ENCODE peak calls at places on chromosomes 12 and 14, in five cellular contexts. P, Y, U, N and D are unnamed samples.

GRCh38 chr12:57815177-57816000 is 3.1 kb downstream of the AVIL start:
- DNase-seq in P (peak; percentile 33), Y (peak; percentile 73), U (no peak), N (no peak), D (no peak)

GRCh38 chr14:53929871-53930685 is 26.5 kb downstream of the BMP4 start:
- DNase-seq in P (no peak), Y (no peak), U (no peak), N (no peak), D (peak; percentile 69)

GRCh38 chr14:35632276-35633071 is 98.5 kb downstream of the INSM2 start:
- DNase-seq in P (no peak), Y (no peak), U (no peak), N (no peak), D (no peak)

GRCh38 chr12:120783197-120783596 is 57.6 kb downstream of the ACADS start:
- DNase-seq in P (no peak), Y (no peak), U (no peak), N (no peak), D (no peak)

GRCh38 chr14:25464078-25464477 is 414.1 kb upstream of the STXBP6 start:
- DNase-seq in P (no peak), Y (no peak), U (no peak), N (no peak), D (no peak)

GRCh38 chr14:89540830-89541470 is 123.9 kb upstream of the FOXN3 start:
- DNase-seq in P (no peak), Y (no peak), U (no peak), N (no peak), D (no peak)

GRCh38 chr12:105084251-105085250 is at the start of gene ALDH1L2:
- DNase-seq in P (peak; percentile 95), Y (peak; percentile 97), U (peak; percentile 79), N (peak; percentile 88), D (peak; percentile 82)

GRCh38 chr12:24617471-24617870 is 331.4 kb downstream of the BCAT1 start:
- DNase-seq in P (no peak), Y (no peak), U (no peak), N (no peak), D (peak; percentile 13)

GRCh38 chr12:21773263-21773741 is 1.2 kb downstream of the KCNJ8 start:
- DNase-seq in P (peak; percentile 43), Y (peak; percentile 86), U (peak; percentile 57), N (peak; percentile 70), D (peak; percentile 88)

GRCh38 chr14:80638620-80639215 is 302.8 kb downstream of the CEP128 start:
- DNase-seq in P (no peak), Y (no peak), U (no peak), N (no peak), D (no peak)

GRCh38 chr12:100733817-100734593 is 60.6 kb upstream of the ANO4 start:
- DNase-seq in P (no peak), Y (no peak), U (no peak), N (no peak), D (peak; percentile 51)

GRCh38 chr12:52258335-52258901 is 16.0 kb upstream of the KRT86 start:
- DNase-seq in P (peak; percentile 82), Y (peak; percentile 84), U (no peak), N (peak; percentile 52), D (peak; percentile 79)

GRCh38 chr12:127174881-127175280 is 1092.1 kb upstream of the TMEM132C start:
- DNase-seq in P (no peak), Y (no peak), U (no peak), N (no peak), D (no peak)

GRCh38 chr12:24066865-24067264 is 117.4 kb upstream of the SOX5 start:
- DNase-seq in P (no peak), Y (no peak), U (peak; percentile 23), N (no peak), D (no peak)

GRCh38 chr14:88955470-88955869 is 131.0 kb downstream of the TTC8 start:
- DNase-seq in P (no peak), Y (no peak), U (no peak), N (no peak), D (no peak)

GRCh38 chr12:129871991-129872969 is 31.5 kb downstream of the TMEM132D start:
- DNase-seq in P (no peak), Y (no peak), U (no peak), N (no peak), D (peak; percentile 74)

GRCh38 chr12:42779186-42779859 is 189.8 kb upstream of the PRICKLE1 start:
- DNase-seq in P (no peak), Y (no peak), U (no peak), N (no peak), D (no peak)